ENCODE peak calls at places on chromosomes 12 and 14, in nine cellular contexts. Y is testis; C is CD4-positive, alpha-beta T cell; X is colonic mucosa; G is foreskin keratinocyte; U is GM23338; M is IMR-90; V is fibroblast of lung; Q is RWPE1. T is an unnamed sample.

GRCh38 chr14:104600141-104600643 is 4.4 kb downstream of the TMEM179 start:
- DNase-seq in Y (no peak), C (no peak), X (no peak), G (no peak), U (no peak), M (no peak), V (no peak), Q (no peak), T (no peak)

GRCh38 chr14:99230271-99231141 is 41.5 kb downstream of the BCL11B start:
- DNase-seq in Y (no peak), C (peak), X (no peak), G (no peak), U (peak), M (no peak), V (peak), Q (no peak), T (no peak)

GRCh38 chr14:51792819-51793218 is 67.6 kb upstream of the GNG2 start:
- DNase-seq in Y (no peak), C (no peak), X (no peak), G (no peak), U (no peak), M (peak), V (peak), Q (no peak), T (no peak)

GRCh38 chr12:47812797-47813490 is 6.8 kb downstream of the HDAC7 start:
- DNase-seq in Y (peak), C (peak), X (peak), G (peak), U (peak), M (peak), V (peak), Q (peak), T (no peak)

GRCh38 chr14:70188292-70188607 is 501 bp downstream of the SLC8A3 start:
- DNase-seq in Y (no peak), C (no peak), X (no peak), G (no peak), U (peak), M (no peak), V (peak), Q (peak), T (no peak)

GRCh38 chr12:69879007-69879960 is 54.3 kb downstream of the MYRFL start:
- DNase-seq in Y (peak), C (peak), X (peak), G (peak), U (peak), M (peak), V (peak), Q (peak), T (peak)

GRCh38 chr12:108400481-108400880 is 61.4 kb upstream of the CMKLR1 start:
- DNase-seq in Y (no peak), C (no peak), X (no peak), G (no peak), U (no peak), M (no peak), V (no peak), Q (no peak), T (no peak)

GRCh38 chr12:78865297-78865955 is 852 bp downstream of the SYT1 start:
- DNase-seq in Y (no peak), C (no peak), X (no peak), G (no peak), U (peak), M (no peak), V (peak), Q (no peak), T (peak)

GRCh38 chr12:12845794-12846243 is 32.7 kb downstream of the DDX47 start:
- DNase-seq in Y (no peak), C (no peak), X (no peak), G (no peak), U (no peak), M (no peak), V (no peak), Q (no peak), T (no peak)

GRCh38 chr14:59177229-59177628 is 11.2 kb upstream of the DAAM1 start:
- DNase-seq in Y (no peak), C (no peak), X (no peak), G (no peak), U (peak), M (no peak), V (no peak), Q (no peak), T (no peak)

GRCh38 chr14:100246809-100247428 is 8.0 kb downstream of the YY1 start:
- DNase-seq in Y (no peak), C (no peak), X (peak), G (no peak), U (peak), M (peak), V (peak), Q (peak), T (peak)

GRCh38 chr12:27334721-27335082 is 2.1 kb downstream of the BMAL2 start:
- DNase-seq in Y (no peak), C (no peak), X (no peak), G (no peak), U (no peak), M (no peak), V (no peak), Q (no peak), T (no peak)

GRCh38 chr14:89240414-89240813 is 176.6 kb downstream of the FOXN3 start:
- DNase-seq in Y (no peak), C (no peak), X (no peak), G (no peak), U (no peak), M (peak), V (peak), Q (no peak), T (no peak)

GRCh38 chr12:110344657-110345056 is 58.9 kb downstream of the ANAPC7 start:
- DNase-seq in Y (no peak), C (no peak), X (no peak), G (no peak), U (no peak), M (no peak), V (no peak), Q (no peak), T (no peak)

GRCh38 chr14:85531594-85532391 is 1.8 kb downstream of the FLRT2 start:
- DNase-seq in Y (peak), C (no peak), X (peak), G (peak), U (peak), M (peak), V (peak), Q (peak), T (peak)

GRCh38 chr12:3300833-3301401 is 190.1 kb upstream of the PRMT8 start:
- DNase-seq in Y (no peak), C (no peak), X (no peak), G (no peak), U (peak), M (no peak), V (no peak), Q (no peak), T (no peak)

GRCh38 chr14:99189201-99189801 is 82.7 kb downstream of the BCL11B start:
- DNase-seq in Y (no peak), C (peak), X (no peak), G (no peak), U (no peak), M (no peak), V (no peak), Q (no peak), T (no peak)

GRCh38 chr14:81313775-81314429 is 86.2 kb downstream of the STON2 start:
- DNase-seq in Y (no peak), C (no peak), X (no peak), G (peak), U (no peak), M (no peak), V (peak), Q (no peak), T (no peak)

GRCh38 chr12:81610955-81611889 is 147.9 kb downstream of the PPFIA2 start:
- DNase-seq in Y (no peak), C (no peak), X (no peak), G (no peak), U (peak), M (peak), V (no peak), Q (no peak), T (peak)

GRCh38 chr14:20799955-20800544 is 2.6 kb downstream of the RNASE1 start:
- DNase-seq in Y (peak), C (no peak), X (no peak), G (no peak), U (peak), M (no peak), V (no peak), Q (no peak), T (no peak)

GRCh38 chr12:32107376-32108267 is 975 bp downstream of the BICD1 start:
- DNase-seq in Y (peak), C (peak), X (peak), G (peak), U (peak), M (peak), V (peak), Q (peak), T (peak)

GRCh38 chr12:42281281-42281680 is 43.2 kb upstream of the YAF2 start:
- DNase-seq in Y (no peak), C (no peak), X (no peak), G (no peak), U (no peak), M (no peak), V (no peak), Q (no peak), T (no peak)

GRCh38 chr12:64459388-64460024 is 7.6 kb downstream of the TBK1 start:
- DNase-seq in Y (peak), C (no peak), X (no peak), G (no peak), U (peak), M (no peak), V (no peak), Q (no peak), T (no peak)

GRCh38 chr14:33950320-33951182 is at the start of gene EGLN3:
- DNase-seq in Y (peak), C (peak), X (peak), G (peak), U (peak), M (peak), V (peak), Q (peak), T (peak)

GRCh38 chr12:62692884-62693283 is 226.3 kb downstream of the MON2 start:
- DNase-seq in Y (no peak), C (no peak), X (no peak), G (peak), U (no peak), M (peak), V (peak), Q (no peak), T (no peak)

GRCh38 chr14:62117718-62118164 is 355.5 kb downstream of the SNAPC1 start:
- DNase-seq in Y (no peak), C (no peak), X (no peak), G (no peak), U (no peak), M (peak), V (peak), Q (no peak), T (no peak)

GRCh38 chr12:19048943-19049342 is 80.6 kb upstream of the PLEKHA5 start:
- DNase-seq in Y (no peak), C (no peak), X (no peak), G (no peak), U (no peak), M (no peak), V (peak), Q (no peak), T (no peak)

GRCh38 chr14:20278414-20278813 is 27.3 kb downstream of the TTC5 start:
- DNase-seq in Y (peak), C (no peak), X (no peak), G (no peak), U (no peak), M (peak), V (peak), Q (peak), T (no peak)

GRCh38 chr12:92602930-92603623 is 99.7 kb upstream of the PLEKHG7 start:
- DNase-seq in Y (no peak), C (no peak), X (no peak), G (no peak), U (no peak), M (peak), V (peak), Q (no peak), T (no peak)

GRCh38 chr12:105995986-105996385 is 142.8 kb downstream of the NUAK1 start:
- DNase-seq in Y (no peak), C (no peak), X (no peak), G (no peak), U (no peak), M (peak), V (peak), Q (no peak), T (peak)

GRCh38 chr12:62372134-62372533 is 94.5 kb upstream of the MON2 start:
- DNase-seq in Y (no peak), C (no peak), X (no peak), G (no peak), U (no peak), M (no peak), V (no peak), Q (no peak), T (no peak)

GRCh38 chr12:71605034-71605433 is 58.6 kb downstream of the ZFC3H1 start:
- DNase-seq in Y (no peak), C (no peak), X (no peak), G (no peak), U (no peak), M (no peak), V (no peak), Q (no peak), T (no peak)

GRCh38 chr14:81169711-81170103 is 51.1 kb downstream of the GTF2A1 start:
- DNase-seq in Y (peak), C (no peak), X (peak), G (no peak), U (peak), M (peak), V (no peak), Q (no peak), T (no peak)

GRCh38 chr12:30792648-30793499 is 38.1 kb upstream of the CAPRIN2 start:
- DNase-seq in Y (no peak), C (no peak), X (no peak), G (no peak), U (peak), M (peak), V (peak), Q (peak), T (no peak)

GRCh38 chr12:92075425-92075891 is 70.2 kb downstream of the BTG1 start:
- DNase-seq in Y (no peak), C (no peak), X (no peak), G (no peak), U (no peak), M (peak), V (peak), Q (no peak), T (no peak)

GRCh38 chr12:104680070-104680469 is 223.3 kb downstream of the CHST11 start:
- DNase-seq in Y (no peak), C (peak), X (no peak), G (no peak), U (peak), M (peak), V (no peak), Q (no peak), T (peak)

DNA sequence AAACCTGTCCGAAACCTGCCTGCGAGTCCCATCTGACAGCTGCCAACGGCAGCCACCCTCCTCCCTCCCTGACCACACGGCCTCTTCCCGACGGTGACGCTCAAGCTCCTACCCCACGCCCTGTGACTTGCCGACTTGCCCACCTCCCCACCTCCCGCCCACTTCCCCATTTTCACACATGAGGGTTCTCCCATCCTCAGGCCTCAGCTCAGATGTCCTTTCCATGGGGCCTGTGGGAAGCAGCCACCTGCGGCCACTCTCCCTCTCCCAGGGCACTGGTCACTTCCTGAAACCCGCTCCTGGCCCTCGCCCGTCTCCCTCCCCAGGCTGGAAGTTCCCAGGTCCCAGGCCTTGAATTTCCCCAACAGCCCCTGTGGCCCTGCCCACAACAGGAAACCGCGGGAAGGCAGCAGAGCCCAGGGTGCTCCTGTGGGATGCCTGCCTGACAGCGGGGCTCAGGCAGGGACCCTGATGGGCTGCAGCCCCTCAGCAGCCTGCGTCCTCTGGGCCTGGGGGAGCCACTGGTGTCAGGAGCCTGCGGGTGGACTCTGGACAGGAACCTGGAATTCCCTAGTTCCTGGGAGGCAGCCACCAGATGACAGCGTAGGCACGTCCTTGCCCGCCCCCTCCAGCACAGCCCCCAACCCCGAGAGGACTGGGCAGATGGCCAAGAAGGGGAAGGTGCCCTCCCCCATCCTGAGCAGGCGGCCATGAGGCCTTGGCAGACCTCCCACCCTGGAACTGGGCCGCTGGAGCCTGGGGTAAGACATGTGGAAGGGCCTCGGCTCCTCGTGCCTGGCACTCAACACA is 60.6 kb upstream of the FBRSL1 start:
- DNase-seq in Y (no peak), C (no peak), X (peak), G (no peak), U (peak), M (no peak), V (no peak), Q (no peak), T (peak)
- TF ChIP-seq CTCF in Y (no peak), C (no peak), X (no peak), G (no peak), U (peak), M (no peak), V (no peak), Q (no peak), T (peak)

GRCh38 chr14:93800038-93800937 is 12.0 kb upstream of the PRIMA1 start:
- DNase-seq in Y (no peak), C (no peak), X (no peak), G (no peak), U (no peak), M (no peak), V (no peak), Q (no peak), T (no peak)

GRCh38 chr14:93794756-93795155 is 6.5 kb upstream of the PRIMA1 start:
- DNase-seq in Y (no peak), C (no peak), X (no peak), G (no peak), U (no peak), M (no peak), V (no peak), Q (no peak), T (no peak)

GRCh38 chr14:93797071-93797470 is 8.8 kb upstream of the PRIMA1 start:
- DNase-seq in Y (no peak), C (no peak), X (no peak), G (no peak), U (no peak), M (no peak), V (no peak), Q (no peak), T (no peak)

GRCh38 chr14:93797536-93797935 is 9.3 kb upstream of the PRIMA1 start:
- DNase-seq in Y (no peak), C (no peak), X (no peak), G (no peak), U (no peak), M (no peak), V (no peak), Q (no peak), T (no peak)

DNA sequence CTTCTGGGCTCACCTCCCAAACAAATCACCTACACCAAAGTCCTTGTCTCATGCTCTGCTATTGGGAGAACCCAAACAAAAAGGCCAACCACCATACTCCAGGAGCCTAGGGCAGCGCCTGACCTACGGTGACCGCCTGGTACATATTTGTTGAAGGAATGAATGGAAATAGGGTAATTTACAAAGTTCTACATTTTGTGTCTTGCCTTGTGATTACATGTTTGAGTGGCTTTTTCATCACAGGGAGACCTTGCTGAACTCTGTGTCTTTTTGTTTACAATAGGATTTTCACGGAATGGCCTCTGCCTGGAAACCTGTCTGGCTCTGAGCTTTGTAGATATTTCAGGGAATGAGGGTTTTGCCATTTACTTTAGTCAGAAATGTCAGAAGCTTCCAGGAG is 11.3 kb upstream of the PRIMA1 start:
- DNase-seq in Y (no peak), C (no peak), X (no peak), G (no peak), U (no peak), M (no peak), V (no peak), Q (no peak), T (no peak)
- H3K27ac ChIP-seq in Y (no peak), C (no peak), X (no peak), G (no peak), U (no peak), M (no peak), V (no peak), Q (no peak), T (no peak)

GRCh38 chr14:77027538-77028383 is 747 bp downstream of the IRF2BPL start:
- DNase-seq in Y (peak), C (peak), X (peak), G (no peak), U (peak), M (peak), V (peak), Q (no peak), T (peak)
- TF ChIP-seq CTCF in Y (no peak), C (no peak), X (no peak), G (peak), U (no peak), M (peak), V (no peak), Q (peak), T (peak)

DNA sequence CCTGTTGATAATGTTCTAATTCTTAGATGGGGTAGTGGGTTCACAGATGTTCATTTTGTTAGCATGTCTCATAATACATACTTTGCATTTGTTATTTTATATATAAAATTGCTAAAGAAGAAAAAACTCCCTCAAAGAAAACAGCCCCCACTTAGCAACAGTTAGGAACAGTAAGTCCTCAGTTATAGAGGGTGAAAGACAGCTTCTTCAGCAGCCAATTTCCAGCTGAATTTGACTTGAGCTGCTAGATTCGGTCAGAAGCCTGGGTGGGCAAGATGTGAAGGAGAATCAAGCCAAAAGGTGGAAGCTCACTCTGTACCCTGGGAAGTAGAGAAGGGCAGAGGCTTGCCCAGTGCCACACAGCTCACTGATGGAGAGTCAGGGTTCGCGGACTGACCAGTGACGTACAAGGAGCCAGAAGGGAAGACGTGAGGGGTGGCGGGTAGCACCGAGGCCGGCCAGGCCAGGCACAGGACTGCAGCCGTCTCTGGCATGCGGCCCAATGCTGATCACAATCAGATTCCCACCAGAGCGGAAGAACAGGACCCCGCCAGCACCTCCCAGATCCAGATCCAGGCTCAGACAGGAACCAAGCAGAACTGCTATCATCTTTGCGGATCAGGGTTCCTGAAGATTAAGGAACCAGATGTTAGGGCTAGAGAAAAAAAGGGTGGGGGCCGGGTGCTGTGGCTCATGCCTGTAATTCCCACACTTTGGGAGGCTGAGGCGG is 30.4 kb upstream of the VWF start:
- DNase-seq in Y (peak), C (no peak), X (peak), G (no peak), U (no peak), M (no peak), V (no peak), Q (no peak), T (no peak)
- H3K27ac ChIP-seq in Y (no peak), C (no peak), X (no peak), G (no peak), U (no peak), M (no peak), V (no peak), Q (no peak), T (no peak)

T was measured in WERI-Rb-1.